ENCODE peak calls at places on chromosomes 5 and 9, in four cellular contexts. M, W, C and X are unnamed samples.

GRCh38 chr5:168085321-168086040 is 206.0 kb upstream of the WWC1 start:
- DNase-seq in M (no peak), W (no peak), C (no peak), X (no peak)

GRCh38 chr9:121359358-121360294 is 10.4 kb downstream of the STOM start:
- DNase-seq in W (no peak), C (peak), M (no peak), X (no peak)

GRCh38 chr9:127722055-127722454 is 6.2 kb downstream of the TTC16 start:
- DNase-seq in C (no peak), M (no peak), W (no peak), X (peak)

GRCh38 chr9:111525056-111525977 is at the start of gene ZNF483:
- DNase-seq in C (peak), W (peak), M (peak), X (peak)

GRCh38 chr5:176629853-176630680 is at the start of the genes EIF4E1B and SNCB:
- DNase-seq in C (no peak), M (no peak), W (peak), X (peak)

GRCh38 chr9:34588671-34589370 is 703 bp downstream of the CNTFR start:
- DNase-seq in M (no peak), C (no peak), W (no peak), X (no peak)

GRCh38 chr5:74316064-74316586 is 324.4 kb downstream of the ENC1 start:
- DNase-seq in C (no peak), W (no peak), M (no peak), X (peak)

GRCh38 chr9:71352837-71353236 is 231.4 kb upstream of the TRPM3 start:
- DNase-seq in M (no peak), W (no peak), C (no peak), X (no peak)

GRCh38 chr9:132961002-132961401 is 16.6 kb upstream of the TSC1 start:
- DNase-seq in C (no peak), W (no peak), M (no peak), X (no peak)

GRCh38 chr9:116447914-116448313 is 239.2 kb upstream of the TRIM32 start:
- DNase-seq in M (no peak), W (no peak), C (no peak), X (no peak)